ENCODE peak calls at places on chromosomes 2 and 18, in five cellular contexts. R is HepG2, T is A549, Q is GM12878, K is SK-N-SH. Z is an unnamed sample.

GRCh38 chr2:101931402-101931801 is 60.4 kb upstream of the IL1R2 start:
- DNase-seq in R (no peak), T (no peak), Q (no peak), K (no peak), Z (no peak)

GRCh38 chr2:33242845-33243244 is 233.6 kb upstream of the RASGRP3 start:
- DNase-seq in R (no peak), T (peak), Q (no peak), K (no peak), Z (no peak)

GRCh38 chr2:213021971-213022899 is 129.2 kb downstream of the IKZF2 start:
- DNase-seq in R (no peak), T (no peak), Q (peak), K (no peak), Z (no peak)

GRCh38 chr2:179861777-179862117 is 335 bp upstream of the ZNF385B start:
- DNase-seq in R (no peak), T (no peak), Q (no peak), K (no peak), Z (no peak)

GRCh38 chr2:120596191-120596781 is 139.4 kb upstream of the GLI2 start:
- DNase-seq in R (no peak), T (no peak), Q (no peak), K (peak), Z (no peak)

GRCh38 chr18:62524443-62525200 is 1.8 kb downstream of the ZCCHC2 start:
- DNase-seq in R (no peak), T (peak), Q (no peak), K (peak), Z (peak)

GRCh38 chr18:68840554-68841263 is 42.8 kb downstream of the CCDC102B start:
- DNase-seq in R (peak), T (peak), Q (no peak), K (no peak), Z (no peak)

GRCh38 chr18:77133920-77134496 is 1.4 kb upstream of the MBP start:
- DNase-seq in R (peak), T (no peak), Q (no peak), K (peak), Z (peak)

GRCh38 chr2:43059183-43059897 is 167.1 kb downstream of the ZFP36L2 start:
- DNase-seq in R (no peak), T (no peak), Q (peak), K (peak), Z (peak)

GRCh38 chr2:51780353-51780752 is 748.4 kb upstream of the NRXN1 start:
- DNase-seq in R (no peak), T (no peak), Q (no peak), K (no peak), Z (no peak)

GRCh38 chr2:122031544-122032263 is 276.3 kb downstream of the TSN start:
- DNase-seq in R (no peak), T (no peak), Q (peak), K (peak), Z (no peak)

GRCh38 chr2:240916571-240917008 is 10.5 kb downstream of the CROCC2 start:
- DNase-seq in R (no peak), T (peak), Q (no peak), K (peak), Z (peak)

GRCh38 chr2:240915526-240916335 is 9.6 kb downstream of the CROCC2 start:
- DNase-seq in R (no peak), T (no peak), Q (no peak), K (no peak), Z (no peak)

GRCh38 chr2:240918258-240919091 is 12.3 kb downstream of the CROCC2 start:
- DNase-seq in R (no peak), T (no peak), Q (no peak), K (peak), Z (no peak)

GRCh38 chr2:240917684-240918257 is 11.6 kb downstream of the CROCC2 start:
- DNase-seq in R (no peak), T (no peak), Q (no peak), K (peak), Z (no peak)

DNA sequence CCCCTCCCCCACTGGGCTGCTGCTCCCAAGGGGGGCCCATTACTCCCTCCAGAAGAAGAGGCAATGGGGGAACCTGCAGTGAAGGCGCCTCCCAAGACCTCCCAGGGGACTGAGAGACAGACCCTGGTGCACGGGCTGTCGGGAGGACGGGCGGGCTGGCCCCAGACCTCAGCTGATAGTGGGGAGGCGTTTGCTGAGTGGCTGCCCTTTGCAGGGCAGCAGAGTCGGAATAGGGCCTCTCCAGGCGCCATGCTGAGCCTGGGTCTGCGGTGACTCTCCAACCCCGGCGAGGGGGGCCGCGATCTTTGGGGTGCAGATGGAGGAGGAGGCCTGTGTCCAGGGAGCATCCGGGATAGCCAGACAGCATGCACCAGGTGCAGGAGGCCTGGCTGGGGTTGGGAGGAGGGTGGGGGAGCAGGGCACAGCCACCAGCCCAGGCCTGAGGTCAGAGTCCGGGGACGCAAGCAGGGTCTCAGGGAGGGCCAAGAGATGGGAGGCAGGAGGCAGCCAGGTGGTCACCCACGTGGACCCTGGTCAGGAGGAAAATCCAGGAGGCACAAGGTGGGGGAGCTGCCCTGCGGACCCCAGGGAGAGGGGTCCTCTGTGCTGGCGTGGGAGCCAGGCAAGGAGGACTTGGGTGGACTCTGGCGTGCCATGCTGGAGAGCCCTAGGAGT is 11.0 kb downstream of the CROCC2 start:
- DNase-seq in R (no peak), T (no peak), Q (no peak), K (no peak), Z (no peak)
- TF ChIP-seq REST in R (no peak), T (no peak), Q (no peak), K (no peak), Z (no peak)

GRCh38 chr18:31426021-31426420 is 21.5 kb upstream of the DSG3 start:
- DNase-seq in R (no peak), T (no peak), Q (no peak), K (no peak), Z (no peak)

GRCh38 chr18:31427010-31427409 is 20.5 kb upstream of the DSG3 start:
- DNase-seq in R (no peak), T (no peak), Q (no peak), K (no peak), Z (no peak)

GRCh38 chr18:31420524-31420923 is 27.0 kb upstream of the DSG3 start:
- DNase-seq in R (no peak), T (no peak), Q (no peak), K (no peak), Z (no peak)

GRCh38 chr18:31428211-31428610 is 19.3 kb upstream of the DSG3 start:
- DNase-seq in R (no peak), T (no peak), Q (no peak), K (no peak), Z (no peak)

GRCh38 chr18:31424383-31424988 is 23.1 kb upstream of the DSG3 start:
- DNase-seq in R (peak), T (peak), Q (no peak), K (peak), Z (peak)
- TF ChIP-seq RFX5 in R (no peak), T (no peak), Q (no peak), K (no peak), Z (no peak)

GRCh38 chr2:127410871-127411396 is 7.3 kb upstream of the PROC start:
- DNase-seq in R (peak), T (peak), Q (no peak), K (no peak), Z (no peak)
- TF ChIP-seq REST in R (no peak), T (no peak), Q (no peak), K (no peak), Z (no peak)

GRCh38 chr2:146321175-146321574 is 1523.7 kb upstream of the ACVR2A start:
- DNase-seq in R (no peak), T (no peak), Q (no peak), K (no peak), Z (no peak)
- TF ChIP-seq RFX5 in R (no peak), T (no peak), Q (no peak), K (no peak), Z (no peak)

GRCh38 chr18:70069381-70069780 is 121.7 kb upstream of the CD226 start:
- DNase-seq in R (no peak), T (no peak), Q (no peak), K (no peak), Z (no peak)
- TF ChIP-seq REST in R (no peak), T (no peak), Q (no peak), K (no peak), Z (no peak)

GRCh38 chr2:12606472-12607000 is 110.2 kb upstream of the TRIB2 start:
- DNase-seq in R (peak), T (no peak), Q (no peak), K (peak), Z (no peak)
- TF ChIP-seq RFX5 in R (no peak), T (no peak), Q (no peak), K (no peak), Z (no peak)

GRCh38 chr18:75240433-75240832 is 29.8 kb downstream of the TSHZ1 start:
- DNase-seq in R (no peak), T (no peak), Q (no peak), K (no peak), Z (peak)

GRCh38 chr18:75244336-75244735 is 33.7 kb downstream of the TSHZ1 start:
- DNase-seq in R (peak), T (peak), Q (no peak), K (peak), Z (peak)

GRCh38 chr18:75244914-75245313 is 34.3 kb downstream of the TSHZ1 start:
- DNase-seq in R (no peak), T (no peak), Q (no peak), K (peak), Z (no peak)

GRCh38 chr18:75238786-75239185 is 28.2 kb downstream of the TSHZ1 start:
- DNase-seq in R (no peak), T (no peak), Q (no peak), K (no peak), Z (no peak)

DNA sequence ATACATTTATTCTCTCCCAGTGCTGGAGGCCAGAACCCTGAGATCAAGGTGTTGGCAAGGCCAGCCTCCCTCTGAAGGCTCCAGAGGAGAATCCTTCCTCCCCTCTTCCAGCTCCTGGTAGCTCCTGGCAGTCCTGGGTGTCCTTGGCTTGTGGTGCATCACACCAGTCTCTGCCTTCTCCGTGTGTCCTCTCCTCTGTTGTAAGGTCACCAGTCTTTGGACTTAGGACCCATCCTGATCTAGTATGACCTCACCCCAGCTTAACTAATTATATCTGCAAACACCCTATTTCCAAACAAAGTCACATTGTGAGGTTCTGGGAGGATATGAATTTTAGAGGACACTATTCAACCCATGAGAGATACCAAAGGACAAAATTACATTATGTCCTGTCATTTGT is 31.1 kb downstream of the TSHZ1 start:
- DNase-seq in R (peak), T (no peak), Q (no peak), K (no peak), Z (no peak)
- TF ChIP-seq REST in R (no peak), T (no peak), Q (no peak), K (no peak), Z (no peak)

GRCh38 chr2:172038121-172038520 is 38.4 kb downstream of the METAP1D start:
- DNase-seq in R (no peak), T (no peak), Q (no peak), K (no peak), Z (no peak)

GRCh38 chr2:172038604-172039003 is 38.9 kb downstream of the METAP1D start:
- DNase-seq in R (no peak), T (peak), Q (no peak), K (no peak), Z (no peak)

GRCh38 chr2:172040311-172040710 is 40.6 kb downstream of the METAP1D start:
- DNase-seq in R (no peak), T (no peak), Q (no peak), K (no peak), Z (no peak)

GRCh38 chr2:172039011-172039704 is 39.4 kb downstream of the METAP1D start:
- DNase-seq in R (no peak), T (no peak), Q (no peak), K (no peak), Z (no peak)
- TF ChIP-seq RFX5 in R (no peak), T (no peak), Q (no peak), K (no peak), Z (no peak)

GRCh38 chr18:13003466-13003896 is 12.3 kb downstream of the CEP192 start:
- DNase-seq in R (peak), T (peak), Q (no peak), K (peak), Z (peak)
- TF ChIP-seq REST in R (no peak), T (no peak), Q (no peak), K (no peak), Z (no peak)

DNA sequence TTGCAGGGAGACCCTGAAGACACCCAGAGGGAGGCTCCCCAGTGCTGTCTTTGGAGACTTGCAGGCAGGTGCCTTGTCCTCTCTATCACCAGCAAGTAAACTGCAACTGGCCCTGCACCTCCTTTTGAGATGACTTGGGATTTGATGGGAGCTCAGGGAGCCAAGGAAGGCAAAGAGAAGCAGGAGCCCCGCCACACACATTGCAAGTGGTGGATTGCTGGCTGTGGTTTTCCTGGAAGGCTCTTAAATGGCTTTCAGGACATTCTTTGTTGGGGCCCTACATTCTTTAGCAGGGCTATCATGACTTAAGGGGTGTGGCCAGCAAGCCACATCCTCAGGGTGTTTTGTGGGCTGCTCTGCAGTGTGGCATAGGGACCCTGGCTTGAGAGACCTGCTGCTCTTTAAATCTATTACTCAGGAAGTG is 39.9 kb upstream of the CDC42EP3 start:
- DNase-seq in R (no peak), T (peak), Q (no peak), K (no peak), Z (no peak)
- TF ChIP-seq RFX5 in R (no peak), T (no peak), Q (no peak), K (no peak), Z (no peak)